ENCODE peak calls at places on chromosome 3, in eight cellular contexts. Y is AG09309; S is epithelial cell of esophagus; L is IMR-90; E is BE2C; F is heart left ventricle; U is Calu3; W is CD8-positive, alpha-beta T cell. O is an unnamed sample.

GRCh38 chr3:49415931-49416601 is 3.8 kb downstream of the TCTA start:
- DNase-seq in Y (no peak), S (peak; percentile 22), L (no peak), E (no peak), F (no peak), U (no peak), W (peak; percentile 81), O (no peak)

GRCh38 chr3:27127879-27128278 is 241.3 kb downstream of the NEK10 start:
- DNase-seq in Y (no peak), S (no peak), L (no peak), E (no peak), F (no peak), U (no peak), W (no peak), O (no peak)

GRCh38 chr3:132486086-132486485 is 68.8 kb downstream of the DNAJC13 start:
- DNase-seq in Y (peak; percentile 29), S (peak; percentile 8), L (peak; percentile 17), E (no peak), F (no peak), U (no peak), W (no peak), O (peak; percentile 64)

GRCh38 chr3:57006949-57007419 is 53.5 kb upstream of the SPATA12 start:
- DNase-seq in Y (no peak), S (peak; percentile 100), L (peak; percentile 34), E (no peak), F (no peak), U (peak; percentile 72), W (no peak), O (no peak)

GRCh38 chr3:125443923-125444322 is 68.8 kb upstream of the ZNF148 start:
- DNase-seq in Y (peak; percentile 41), S (peak; percentile 65), L (peak; percentile 94), E (no peak), F (no peak), U (no peak), W (no peak), O (peak; percentile 54)

GRCh38 chr3:189641776-189642175 is 10.6 kb downstream of the TP63 start:
- DNase-seq in Y (no peak), S (peak; percentile 77), L (no peak), E (no peak), F (no peak), U (no peak), W (no peak), O (no peak)

GRCh38 chr3:114218578-114219185 is 18.7 kb downstream of the ZNF80 start:
- DNase-seq in Y (no peak), S (no peak), L (no peak), E (no peak), F (no peak), U (no peak), W (no peak), O (no peak)

GRCh38 chr3:109132801-109133473 is 3.6 kb upstream of the C3orf85 start:
- DNase-seq in Y (no peak), S (no peak), L (peak; percentile 0), E (no peak), F (no peak), U (peak; percentile 15), W (no peak), O (no peak)

GRCh38 chr3:38644662-38645053 is 4.8 kb downstream of the SCN5A start:
- DNase-seq in Y (no peak), S (no peak), L (no peak), E (no peak), F (peak; percentile 76), U (no peak), W (no peak), O (no peak)

GRCh38 chr3:12154151-12154550 is 4.6 kb downstream of the TIMP4 start:
- DNase-seq in Y (no peak), S (no peak), L (peak; percentile 8), E (no peak), F (no peak), U (no peak), W (no peak), O (no peak)

GRCh38 chr3:174440741-174441587 is 418.2 kb upstream of the NAALADL2 start:
- DNase-seq in Y (peak; percentile 80), S (peak; percentile 92), L (peak; percentile 92), E (peak; percentile 64), F (peak; percentile 90), U (peak; percentile 94), W (peak; percentile 72), O (peak; percentile 83)
- TF ChIP-seq CTCF in Y (no peak), S (no peak), L (peak; percentile 21), E (no peak), F (peak; percentile 30), U (peak; percentile 18), W (no peak), O (no peak)

GRCh38 chr3:7503431-7503830 is 642.5 kb downstream of the GRM7 start:
- DNase-seq in Y (no peak), S (no peak), L (no peak), E (no peak), F (no peak), U (no peak), W (no peak), O (no peak)
- TF ChIP-seq CTCF in Y (no peak), S (no peak), L (no peak), E (no peak), F (no peak), U (no peak), W (no peak), O (no peak)

GRCh38 chr3:55723653-55724406 is 236.7 kb upstream of the WNT5A start:
- DNase-seq in Y (no peak), S (no peak), L (no peak), E (peak; percentile 19), F (no peak), U (no peak), W (no peak), O (no peak)
- TF ChIP-seq CTCF in Y (no peak), S (no peak), L (no peak), E (no peak), F (no peak), U (no peak), W (no peak), O (no peak)

DNA sequence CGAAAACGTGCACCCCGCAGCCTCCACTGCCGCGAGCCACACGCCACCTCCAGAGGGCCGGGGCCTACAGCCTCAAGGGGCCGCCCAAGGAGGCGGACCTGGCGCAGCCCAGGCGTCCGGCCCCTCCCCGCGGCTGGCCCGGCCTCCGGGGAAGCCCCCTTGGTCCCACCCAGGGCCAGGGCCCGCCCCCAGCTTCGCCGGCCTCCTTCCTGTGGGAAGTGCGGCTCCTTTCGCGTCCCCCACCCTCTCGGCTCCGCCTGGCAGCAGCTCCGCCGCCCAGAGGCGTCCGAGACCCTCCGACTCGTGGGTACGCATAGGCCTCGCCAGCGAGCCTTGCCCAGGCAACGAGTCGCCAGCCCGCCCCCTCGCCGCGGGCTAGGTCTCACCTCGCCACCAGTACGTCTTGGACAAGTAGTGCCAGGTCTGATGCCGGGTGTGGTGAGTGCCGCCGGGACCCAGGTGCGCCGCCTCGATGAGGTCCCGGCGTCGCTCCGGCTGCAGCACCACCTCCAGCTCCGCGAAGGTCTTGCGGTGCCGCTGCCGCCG is 640 bp downstream of the ZBTB11 start:
- DNase-seq in Y (peak; percentile 82), S (peak; percentile 97), L (peak; percentile 96), E (peak; percentile 99), F (peak; percentile 97), U (peak; percentile 98), W (peak; percentile 96), O (peak; percentile 90)
- TF ChIP-seq CTCF in Y (peak; percentile 1), S (no peak), L (no peak), E (no peak), F (peak; percentile 36), U (no peak), W (no peak), O (no peak)

GRCh38 chr3:135896613-135897012 is 68.9 kb upstream of the PPP2R3A start:
- DNase-seq in Y (no peak), S (no peak), L (peak; percentile 48), E (no peak), F (no peak), U (peak; percentile 71), W (no peak), O (no peak)

GRCh38 chr3:135891121-135891520 is 74.4 kb upstream of the PPP2R3A start:
- DNase-seq in Y (no peak), S (no peak), L (no peak), E (no peak), F (no peak), U (no peak), W (no peak), O (no peak)

GRCh38 chr3:135895734-135896121 is 69.8 kb upstream of the PPP2R3A start:
- DNase-seq in Y (peak; percentile 18), S (no peak), L (no peak), E (no peak), F (no peak), U (no peak), W (no peak), O (no peak)

GRCh38 chr3:135898774-135899173 is 66.8 kb upstream of the PPP2R3A start:
- DNase-seq in Y (no peak), S (no peak), L (no peak), E (no peak), F (no peak), U (no peak), W (no peak), O (no peak)

DNA sequence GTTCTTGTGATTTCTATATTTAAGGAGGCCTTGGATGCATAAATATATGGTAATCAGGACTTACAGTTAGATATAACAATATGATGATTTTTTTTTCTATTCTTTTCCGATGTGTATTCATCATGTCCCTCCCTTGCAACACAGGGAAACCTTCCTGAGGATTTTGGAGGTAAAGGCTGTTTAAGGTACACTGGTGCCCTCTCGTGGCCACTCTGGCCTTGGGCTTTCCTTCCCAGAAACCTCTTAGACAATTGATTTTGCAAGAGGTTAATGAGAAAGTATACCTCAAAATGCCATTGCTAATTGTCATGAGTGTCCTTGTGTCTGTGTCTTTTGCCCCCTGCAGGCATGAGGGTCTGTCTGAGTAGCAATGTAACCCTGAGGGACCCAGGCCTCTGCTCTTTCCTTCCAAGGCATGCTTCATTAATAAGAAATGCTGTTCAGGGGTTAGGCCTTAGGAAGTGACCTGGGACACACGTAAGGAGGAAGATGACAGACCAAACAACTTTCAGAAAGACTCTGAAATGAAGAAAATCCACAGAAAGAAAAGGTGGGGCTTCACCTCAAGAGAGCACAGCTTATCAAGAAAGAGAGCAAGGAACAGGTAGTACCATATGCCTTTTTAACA is 70.3 kb upstream of the PPP2R3A start:
- DNase-seq in Y (peak; percentile 59), S (peak; percentile 86), L (peak; percentile 79), E (peak; percentile 70), F (peak; percentile 67), U (peak; percentile 90), W (no peak), O (peak; percentile 59)
- TF ChIP-seq CTCF in Y (peak; percentile 90), S (peak; percentile 97), L (peak; percentile 85), E (peak; percentile 95), F (peak; percentile 88), U (peak; percentile 95), W (peak; percentile 35), O (peak; percentile 94)

GRCh38 chr3:98454929-98455328 is 8.1 kb upstream of the OR5K1 start:
- DNase-seq in Y (no peak), S (peak; percentile 54), L (no peak), E (no peak), F (no peak), U (no peak), W (no peak), O (no peak)

GRCh38 chr3:98453827-98454226 is 9.2 kb upstream of the OR5K1 start:
- DNase-seq in Y (no peak), S (no peak), L (no peak), E (no peak), F (no peak), U (no peak), W (no peak), O (no peak)

GRCh38 chr3:98460220-98460619 is 2.8 kb upstream of the OR5K1 start:
- DNase-seq in Y (no peak), S (no peak), L (no peak), E (no peak), F (no peak), U (no peak), W (no peak), O (no peak)

GRCh38 chr3:98462901-98463300 is at the start of gene OR5K1:
- DNase-seq in Y (no peak), S (no peak), L (no peak), E (no peak), F (no peak), U (no peak), W (no peak), O (no peak)

GRCh38 chr3:98457543-98457942 is 5.5 kb upstream of the OR5K1 start:
- DNase-seq in Y (no peak), S (no peak), L (no peak), E (no peak), F (no peak), U (no peak), W (no peak), O (no peak)
- TF ChIP-seq CTCF in Y (no peak), S (peak; percentile 4), L (no peak), E (no peak), F (no peak), U (no peak), W (no peak), O (no peak)